ENCODE peak calls at places on chromosomes 4 and X, in six cellular contexts. P is renal cortical epithelial cell; I is right lobe of liver; G is amygdala; U is activated T-helper 9 cell treated with anti-CD3 and anti-CD28 coated beads, Interleukin-2, amount 50 U/mL, for 16 hours; F is sciatic nerve. C is an unnamed sample.

GRCh38 chrX:70998402-70999027 is 67.6 kb upstream of the SLC7A3 start:
- DNase-seq in P (peak; percentile 16), I (no peak), G (no peak), U (no peak), F (no peak), C (no peak)

GRCh38 chr4:90051999-90052398 is 75.2 kb upstream of the CCSER1 start:
- DNase-seq in P (no peak), I (no peak), G (no peak), U (no peak), F (no peak), C (no peak)

GRCh38 chr4:101067383-101067782 is 279.9 kb downstream of the PPP3CA start:
- DNase-seq in P (peak; percentile 47), I (no peak), G (no peak), U (no peak), F (no peak), C (no peak)

GRCh38 chr4:3225946-3226345 is 23.0 kb upstream of the MSANTD1 start:
- DNase-seq in P (no peak), I (no peak), G (no peak), U (no peak), F (no peak), C (no peak)

GRCh38 chr4:129218355-129218754 is 122.4 kb downstream of the C4orf33 start:
- DNase-seq in P (peak; percentile 71), I (peak; percentile 49), G (no peak), U (no peak), F (no peak), C (no peak)

GRCh38 chr4:179145746-179146530 is 1703.7 kb upstream of the AGA start:
- DNase-seq in P (peak; percentile 46), I (no peak), G (no peak), U (no peak), F (no peak), C (no peak)

GRCh38 chr4:148026022-148026421 is 294.1 kb downstream of the ARHGAP10 start:
- DNase-seq in P (peak; percentile 18), I (no peak), G (no peak), U (no peak), F (no peak), C (no peak)

GRCh38 chr4:102637391-102637790 is 123.4 kb downstream of the MANBA start:
- DNase-seq in P (no peak), I (no peak), G (no peak), U (no peak), F (no peak), C (no peak)

GRCh38 chrX:31483336-31483735 is 411.5 kb upstream of the FTHL17 start:
- DNase-seq in P (no peak), I (no peak), G (no peak), U (no peak), F (no peak), C (no peak)

GRCh38 chrX:46642145-46642544 is 68.6 kb downstream of the CHST7 start:
- DNase-seq in P (peak; percentile 38), I (no peak), G (no peak), U (no peak), F (no peak), C (no peak)

GRCh38 chr4:1939664-1940509 is 68.7 kb downstream of the NSD2 start:
- DNase-seq in P (peak; percentile 91), I (no peak), G (no peak), U (no peak), F (no peak), C (no peak)

GRCh38 chr4:139656614-139657486 is 8.8 kb upstream of the MGST2 start:
- DNase-seq in P (peak; percentile 73), I (peak; percentile 63), G (no peak), U (no peak), F (no peak), C (peak; percentile 62)

GRCh38 chr4:85180533-85180932 is 214.0 kb upstream of the WDFY3 start:
- DNase-seq in P (no peak), I (no peak), G (no peak), U (no peak), F (no peak), C (no peak)

GRCh38 chr4:19177616-19178015 is 1074.1 kb upstream of the SLIT2 start:
- DNase-seq in P (no peak), I (no peak), G (no peak), U (no peak), F (no peak), C (no peak)

GRCh38 chrX:101025126-101025525 is 26.8 kb downstream of the TRMT2B start:
- DNase-seq in P (no peak), I (no peak), G (no peak), U (no peak), F (no peak), C (no peak)

GRCh38 chr4:14404730-14405129 is 597.6 kb upstream of the CPEB2 start:
- DNase-seq in P (no peak), I (no peak), G (no peak), U (no peak), F (no peak), C (no peak)

GRCh38 chr4:180134116-180134866 is 2108.9 kb upstream of the TENM3 start:
- DNase-seq in P (peak; percentile 40), I (no peak), G (no peak), U (no peak), F (no peak), C (no peak)

GRCh38 chr4:71944956-71945355 is 86.8 kb upstream of the NPFFR2 start:
- DNase-seq in P (no peak), I (no peak), G (no peak), U (no peak), F (no peak), C (no peak)

GRCh38 chr4:165541773-165542459 is 163.1 kb downstream of the CPE start:
- DNase-seq in P (no peak), I (no peak), G (no peak), U (no peak), F (no peak), C (no peak)

GRCh38 chr4:30828290-30828926 is 108.2 kb downstream of the PCDH7 start:
- DNase-seq in P (peak; percentile 47), I (no peak), G (no peak), U (no peak), F (no peak), C (no peak)

GRCh38 chr4:103050736-103051436 is 25.7 kb downstream of the SLC9B2 start:
- DNase-seq in P (no peak), I (no peak), G (no peak), U (no peak), F (no peak), C (no peak)

GRCh38 chr4:89491731-89492235 is 184.2 kb upstream of the GPRIN3 start:
- DNase-seq in P (no peak), I (no peak), G (no peak), U (no peak), F (no peak), C (no peak)

GRCh38 chr4:25879587-25879986 is 16.8 kb upstream of the SEL1L3 start:
- DNase-seq in P (no peak), I (no peak), G (no peak), U (no peak), F (no peak), C (no peak)

GRCh38 chr4:21517460-21517859 is 431.1 kb downstream of the KCNIP4 start:
- DNase-seq in P (peak; percentile 92), I (no peak), G (no peak), U (no peak), F (no peak), C (no peak)

GRCh38 chrX:57643698-57644097 is 36.4 kb downstream of the NLRP2B start:
- DNase-seq in P (no peak), I (no peak), G (no peak), U (no peak), F (no peak), C (no peak)

GRCh38 chr4:13092702-13093101 is 391.4 kb downstream of the RAB28 start:
- DNase-seq in P (no peak), I (no peak), G (no peak), U (no peak), F (no peak), C (no peak)

GRCh38 chr4:24604558-24605214 is 20.3 kb upstream of the DHX15 start:
- DNase-seq in P (peak; percentile 55), I (no peak), G (no peak), U (no peak), F (no peak), C (no peak)

GRCh38 chr4:97498875-97499274 is 644.4 kb downstream of the STPG2 start:
- DNase-seq in P (peak; percentile 93), I (no peak), G (no peak), U (no peak), F (no peak), C (no peak)

GRCh38 chr4:141329174-141329569 is 108.5 kb downstream of the ZNF330 start:
- DNase-seq in P (peak; percentile 39), I (no peak), G (no peak), U (no peak), F (no peak), C (no peak)

GRCh38 chr4:165312506-165312905 is 15.0 kb upstream of the MSMO1 start:
- DNase-seq in P (peak; percentile 51), I (no peak), G (no peak), U (no peak), F (no peak), C (no peak)

GRCh38 chr4:156060661-156061060 is 107.0 kb upstream of the CTSO start:
- DNase-seq in P (no peak), I (no peak), G (no peak), U (no peak), F (no peak), C (no peak)

GRCh38 chr4:82429728-82430192 is 502 bp downstream of the HNRNPDL start:
- DNase-seq in P (peak; percentile 21), I (no peak), G (peak; percentile 75), U (no peak), F (no peak), C (no peak)

GRCh38 chr4:924107-925096 is 7.7 kb downstream of the GAK start:
- DNase-seq in P (peak; percentile 37), I (no peak), G (no peak), U (no peak), F (no peak), C (no peak)

GRCh38 chr4:89803915-89804314 is 33.0 kb downstream of the SNCA start:
- DNase-seq in P (no peak), I (no peak), G (no peak), U (no peak), F (no peak), C (no peak)

C was measured in left lobe of liver.